ENCODE peak calls at places on chromosome 5, in four cellular contexts. A, T, V and Z are unnamed samples. For H3K4me1, the result is how much of the 10 kb centered on the place peaks cover.

GRCh38 chr5:6705088-6705487 is 8.1 kb upstream of the TENT4A start:
- DNase-seq in A (no peak), T (no peak), V (no peak), Z (no peak)

GRCh38 chr5:85614482-85614881 is 1003.3 kb upstream of the COX7C start:
- DNase-seq in A (no peak), T (no peak), V (no peak), Z (no peak)

GRCh38 chr5:40716000-40716399 is 36.3 kb downstream of the PTGER4 start:
- DNase-seq in A (no peak), T (no peak), V (no peak), Z (no peak)

GRCh38 chr5:54589786-54590185 is 72.2 kb downstream of the SNX18 start:
- DNase-seq in A (no peak), T (no peak), V (no peak), Z (no peak)

GRCh38 chr5:133052317-133053175 is 733 bp downstream of the HSPA4 start:
- DNase-seq in A (no peak), T (peak), V (no peak), Z (no peak)

GRCh38 chr5:7185742-7186141 is 210.2 kb upstream of the ADCY2 start:
- DNase-seq in A (no peak), T (no peak), V (no peak), Z (no peak)

GRCh38 chr5:28402590-28403301 is 1364.4 kb upstream of the CDH9 start:
- DNase-seq in A (no peak), T (no peak), V (no peak), Z (no peak)

GRCh38 chr5:19058216-19058615 is 929.8 kb downstream of the CDH18 start:
- DNase-seq in A (no peak), T (no peak), V (no peak), Z (no peak)

GRCh38 chr5:141787376-141787775 is 90.8 kb downstream of the PCDH1 start:
- DNase-seq in A (no peak), T (no peak), V (no peak), Z (no peak)

GRCh38 chr5:150339841-150340240 is 17.7 kb upstream of the TCOF1 start:
- DNase-seq in A (no peak), T (no peak), V (no peak), Z (no peak)

GRCh38 chr5:151721087-151721646 is 34.5 kb upstream of the SPARC start:
- DNase-seq in A (no peak), T (no peak), V (no peak), Z (no peak)

GRCh38 chr5:175212203-175212602 is 231.8 kb downstream of the DRD1 start:
- DNase-seq in A (no peak), T (no peak), V (no peak), Z (no peak)

GRCh38 chr5:74167930-74168315 is 472.6 kb downstream of the ENC1 start:
- DNase-seq in A (no peak), T (no peak), V (no peak), Z (no peak)

GRCh38 chr5:54516051-54516645 is 1.4 kb upstream of the SNX18 start:
- DNase-seq in A (no peak), T (no peak), V (no peak), Z (no peak)

GRCh38 chr5:175889910-175890684 is 18.7 kb downstream of the CPLX2 start:
- DNase-seq in A (peak), T (no peak), V (peak), Z (no peak)

GRCh38 chr5:138369249-138369648 is 16.8 kb downstream of the KDM3B start:
- DNase-seq in A (no peak), T (no peak), V (no peak), Z (no peak)

GRCh38 chr5:150505041-150505511 is 2.9 kb upstream of the NDST1 start:
- DNase-seq in A (no peak), T (no peak), V (no peak), Z (no peak)

GRCh38 chr5:154755361-154756202 is at the start of gene LARP1:
- DNase-seq in A (no peak), T (no peak), V (no peak), Z (no peak)

GRCh38 chr5:163350083-163350482 is 87.3 kb upstream of the CCNG1 start:
- DNase-seq in A (no peak), T (no peak), V (no peak), Z (no peak)

GRCh38 chr5:134561871-134562296 is 36.4 kb downstream of the JADE2 start:
- DNase-seq in A (peak), T (peak), V (peak), Z (no peak)

GRCh38 chr5:129094924-129095797 is 612 bp downstream of the ISOC1 start:
- DNase-seq in A (no peak), T (peak), V (peak), Z (no peak)

GRCh38 chr5:93717162-93717561 is 24.2 kb downstream of the POU5F2 start:
- DNase-seq in A (no peak), T (no peak), V (peak), Z (no peak)

GRCh38 chr5:73783823-73784222 is 157.8 kb downstream of the ARHGEF28 start:
- DNase-seq in A (no peak), T (no peak), V (peak), Z (no peak)

GRCh38 chr5:142000709-142001484 is 11.9 kb downstream of the GNPDA1 start:
- DNase-seq in A (no peak), T (no peak), V (peak), Z (no peak)

GRCh38 chr5:132410451-132411381 is 41.2 kb downstream of the SLC22A5 start:
- DNase-seq in A (no peak), T (peak), V (peak), Z (no peak)

GRCh38 chr5:88502179-88503064 is 233.8 kb upstream of the TMEM161B start:
- DNase-seq in A (no peak), T (no peak), V (no peak), Z (no peak)

GRCh38 chr5:73899055-73899454 is 273.1 kb downstream of the ARHGEF28 start:
- DNase-seq in A (no peak), T (no peak), V (no peak), Z (no peak)

GRCh38 chr5:116466740-116467139 is 107.9 kb downstream of the SEMA6A start:
- DNase-seq in A (no peak), T (no peak), V (no peak), Z (no peak)

GRCh38 chr5:59532979-59533729 is 360.4 kb downstream of the PDE4D start:
- DNase-seq in A (no peak), T (no peak), V (no peak), Z (no peak)

GRCh38 chr5:6348476-6349000 is 29.8 kb downstream of the MED10 start:
- DNase-seq in A (no peak), T (no peak), V (no peak), Z (no peak)

GRCh38 chr5:634191-634590 is 22.1 kb downstream of the CEP72 start:
- DNase-seq in A (no peak), T (no peak), V (no peak), Z (no peak)

GRCh38 chr5:115850771-115851416 is 9.2 kb downstream of the AP3S1 start:
- DNase-seq in A (no peak), T (no peak), V (no peak), Z (no peak)

GRCh38 chr5:102937916-102938315 is 182.0 kb downstream of the GIN1 start:
- DNase-seq in A (no peak), T (no peak), V (no peak), Z (no peak)

GRCh38 chr5:154513669-154514084 is 35.6 kb upstream of the HAND1 start:
- DNase-seq in A (no peak), T (no peak), V (no peak), Z (no peak)

GRCh38 chr5:40386293-40386692 is 293.4 kb upstream of the PTGER4 start:
- DNase-seq in A (no peak), T (no peak), V (no peak), Z (no peak)

GRCh38 chr5:90170231-90170630 is 239.3 kb downstream of the CETN3 start:
- DNase-seq in A (no peak), T (no peak), V (no peak), Z (no peak)

GRCh38 chr5:65916636-65917035 is 9.7 kb upstream of the ERBIN start:
- DNase-seq in A (no peak), T (no peak), V (no peak), Z (no peak)

GRCh38 chr5:76582252-76583162 is 40.7 kb downstream of the F2RL2 start:
- DNase-seq in A (no peak), T (no peak), V (no peak), Z (no peak)

GRCh38 chr5:73831066-73831465 is 205.1 kb downstream of the ARHGEF28 start:
- DNase-seq in A (no peak), T (no peak), V (no peak), Z (no peak)

GRCh38 chr5:17203329-17204132 is 13.9 kb upstream of the BASP1 start:
- DNase-seq in A (peak), T (peak), V (peak), Z (no peak)

GRCh38 chr5:180100621-180101450 is 29.3 kb upstream of the RNF130 start:
- DNase-seq in A (no peak), T (no peak), V (no peak), Z (no peak)

GRCh38 chr5:180097926-180098325 is 26.4 kb upstream of the RNF130 start:
- DNase-seq in A (no peak), T (no peak), V (no peak), Z (no peak)

GRCh38 chr5:180099733-180100611 is 28.4 kb upstream of the RNF130 start:
- DNase-seq in A (no peak), T (no peak), V (no peak), Z (no peak)

GRCh38 chr5:180098526-180098925 is 27.0 kb upstream of the RNF130 start:
- DNase-seq in A (no peak), T (no peak), V (no peak), Z (no peak)

DNA sequence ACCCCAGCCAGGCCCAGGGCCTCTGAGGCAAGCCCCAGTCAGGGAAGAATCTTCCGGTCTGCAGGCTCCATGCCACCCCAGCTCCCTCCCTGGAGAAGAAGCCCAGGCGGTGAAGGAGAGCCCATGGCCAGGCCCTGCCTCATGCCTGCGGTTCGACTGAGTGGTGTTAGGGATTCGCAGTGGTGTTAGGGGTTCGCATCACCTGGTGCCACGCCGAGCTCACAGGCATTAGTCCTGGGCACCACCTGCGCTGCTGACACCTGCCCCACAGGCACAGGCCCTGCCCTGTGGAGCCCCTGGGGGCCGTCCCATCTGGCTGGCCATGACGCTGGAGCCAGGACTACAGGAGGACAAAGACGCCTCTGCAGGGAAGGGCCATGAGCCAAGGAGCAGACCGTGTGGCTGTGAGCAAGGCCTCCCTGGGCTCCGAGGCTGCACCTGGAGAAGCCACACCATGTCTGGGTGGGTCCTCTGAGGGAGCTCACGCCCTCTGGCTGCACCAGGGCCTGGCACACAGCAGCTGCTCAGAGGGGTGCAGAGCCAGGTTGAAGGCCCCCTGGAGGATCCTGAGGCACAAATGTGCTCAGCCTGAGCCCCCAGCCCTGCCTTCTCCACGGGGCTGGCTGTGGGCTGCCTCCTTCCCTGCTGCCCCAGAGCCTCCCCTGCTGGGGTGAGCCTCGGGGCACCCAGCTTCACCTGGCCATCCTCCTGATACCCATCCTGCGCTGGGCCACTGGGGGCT is 27.6 kb upstream of the RNF130 start:
- DNase-seq in A (no peak), T (no peak), V (no peak), Z (no peak)
- TF ChIP-seq TCF7L2 in A (no peak), T (no peak), V (no peak), Z (no peak)

GRCh38 chr5:143506881-143507552 is 103.5 kb upstream of the NR3C1 start:
- DNase-seq in A (no peak), T (no peak), V (peak), Z (peak)
- H3K4me1 ChIP-seq in A (under half), T (under half), V (under half), Z (under half)

DNA sequence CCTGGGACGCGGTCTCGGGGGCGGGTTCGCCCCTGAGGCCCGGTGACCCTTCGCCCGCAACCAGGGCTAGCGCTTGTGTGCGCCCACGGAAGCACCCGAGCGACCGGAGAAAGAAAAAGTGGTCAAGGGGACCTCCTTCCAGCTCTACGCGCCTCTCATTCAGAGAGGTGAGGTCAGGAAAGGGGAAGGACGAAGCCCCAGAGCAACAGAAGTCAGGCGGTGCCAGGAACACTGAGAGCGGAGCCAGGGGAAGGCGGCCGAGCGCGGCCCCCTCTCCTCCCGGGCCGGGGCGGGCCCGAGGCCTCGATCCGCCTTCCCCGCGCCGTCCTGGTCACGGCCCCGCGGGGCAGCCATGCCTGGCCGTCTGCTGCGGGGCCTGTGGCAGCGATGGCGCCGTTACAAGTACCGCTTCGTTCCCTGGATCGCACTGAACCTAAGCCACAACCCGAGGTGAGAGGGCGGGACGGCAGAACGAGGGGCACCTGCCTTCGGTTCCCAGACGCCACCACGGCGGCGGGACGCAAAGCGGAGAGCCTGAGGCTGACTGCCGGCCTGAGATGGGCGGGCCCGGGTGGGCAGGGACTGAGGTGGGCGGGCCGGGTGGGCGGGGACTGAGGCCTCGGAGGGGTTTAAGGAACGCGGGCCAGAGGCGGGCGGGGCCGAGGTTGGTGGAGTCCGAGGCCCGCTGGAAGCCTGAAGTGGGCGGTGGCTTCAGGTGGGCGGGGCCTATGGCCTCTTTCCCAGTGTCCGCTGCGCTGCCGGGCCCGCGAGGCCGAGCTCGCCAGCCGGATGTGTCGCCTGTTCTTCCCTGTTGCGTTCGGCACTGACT is at the start of gene SETD9:
- DNase-seq in A (peak), T (peak), V (peak), Z (peak)
- TF ChIP-seq REST in A (no peak), T (no peak), V (peak), Z (no peak)

GRCh38 chr5:79416499-79416898 is 97.4 kb downstream of the HOMER1 start:
- DNase-seq in A (no peak), T (no peak), V (no peak), Z (no peak)
- TF ChIP-seq TCF7L2 in A (no peak), T (no peak), V (no peak), Z (no peak)

GRCh38 chr5:72140711-72141110 is 33.4 kb downstream of the MAP1B start:
- DNase-seq in A (no peak), T (no peak), V (no peak), Z (no peak)

GRCh38 chr5:72145351-72145750 is 38.1 kb downstream of the MAP1B start:
- DNase-seq in A (no peak), T (no peak), V (no peak), Z (no peak)

GRCh38 chr5:72138943-72139467 is 31.7 kb downstream of the MAP1B start:
- DNase-seq in A (no peak), T (peak), V (no peak), Z (no peak)

GRCh38 chr5:72144762-72145161 is 37.5 kb downstream of the MAP1B start:
- DNase-seq in A (no peak), T (no peak), V (no peak), Z (no peak)

GRCh38 chr5:72141440-72142271 is 34.4 kb downstream of the MAP1B start:
- DNase-seq in A (no peak), T (no peak), V (no peak), Z (no peak)
- H3K4me1 ChIP-seq in A (under half), T (under half), V (under half), Z (under half)